ENCODE peak calls at places on chromosomes 6 and 20, in seven cellular contexts. R, S, Q, M, E, V and J are unnamed samples.

GRCh38 chr6:143620461-143620860 is 57.3 kb upstream of the PHACTR2 start:
- DNase-seq in Q (no peak), E (no peak), S (peak; percentile 16), V (no peak), M (peak; percentile 4), R (no peak), J (no peak)

GRCh38 chr6:130222775-130223174 is at the start of gene SAMD3:
- DNase-seq in R (peak; percentile 22), E (no peak), Q (no peak), V (no peak), S (no peak), M (no peak), J (no peak)

GRCh38 chr6:89208551-89208950 is 8.6 kb downstream of the GABRR1 start:
- DNase-seq in R (no peak), E (no peak), M (no peak), S (no peak), Q (no peak), V (no peak), J (no peak)

GRCh38 chr6:160386869-160387518 is 38.8 kb downstream of the SLC22A3 start:
- DNase-seq in M (peak; percentile 95), V (no peak), E (no peak), S (no peak), R (no peak), Q (no peak), J (no peak)

GRCh38 chr20:33915726-33916331 is 77.9 kb upstream of the RALY start:
- DNase-seq in S (no peak), R (peak; percentile 39), E (peak; percentile 30), V (no peak), Q (peak; percentile 70), M (peak; percentile 43), J (no peak)

GRCh38 chr6:132131777-132132176 is 180.6 kb upstream of the CCN2 start:
- DNase-seq in V (no peak), Q (no peak), M (peak; percentile 99), R (no peak), S (peak; percentile 95), E (peak; percentile 16), J (no peak)

GRCh38 chr20:10935658-10936057 is 261.9 kb upstream of the JAG1 start:
- DNase-seq in Q (no peak), E (no peak), S (no peak), M (no peak), R (no peak), V (no peak), J (no peak)

GRCh38 chr6:80098392-80098791 is 8.1 kb upstream of the BCKDHB start:
- DNase-seq in E (no peak), M (no peak), V (no peak), Q (no peak), R (no peak), S (no peak), J (no peak)

GRCh38 chr6:138087549-138087948 is 19.7 kb downstream of the PERP start:
- DNase-seq in V (no peak), R (no peak), S (no peak), E (no peak), M (peak; percentile 79), Q (no peak), J (no peak)

GRCh38 chr6:153058291-153058690 is 55.8 kb upstream of the MTRF1L start:
- DNase-seq in Q (no peak), M (peak; percentile 70), S (peak; percentile 40), E (no peak), R (no peak), V (no peak), J (no peak)

GRCh38 chr6:52403627-52404026 is 16.5 kb upstream of the EFHC1 start:
- DNase-seq in E (peak; percentile 38), S (no peak), M (peak; percentile 57), V (no peak), R (no peak), Q (no peak), J (no peak)

GRCh38 chr6:107991061-107991460 is 33.1 kb upstream of the SEC63 start:
- DNase-seq in R (no peak), S (no peak), V (no peak), M (peak; percentile 70), E (no peak), Q (no peak), J (no peak)

GRCh38 chr20:17059465-17059864 is 167.4 kb upstream of the PCSK2 start:
- DNase-seq in Q (no peak), V (no peak), M (peak; percentile 8), E (no peak), R (no peak), S (no peak), J (no peak)

GRCh38 chr6:127941228-127941627 is 40.4 kb upstream of the THEMIS start:
- DNase-seq in S (no peak), M (no peak), R (no peak), E (no peak), V (no peak), Q (no peak), J (no peak)

GRCh38 chr6:5866547-5867051 is 140.1 kb downstream of the NRN1 start:
- DNase-seq in R (no peak), Q (no peak), S (peak; percentile 31), E (no peak), V (no peak), M (peak; percentile 77), J (no peak)

GRCh38 chr6:135014353-135014832 is 40.2 kb downstream of the HBS1L start:
- DNase-seq in V (peak; percentile 77), M (no peak), Q (no peak), S (no peak), R (no peak), E (no peak), J (no peak)

GRCh38 chr20:61888101-61888865 is 177.4 kb downstream of the TAF4 start:
- DNase-seq in V (no peak), Q (no peak), S (no peak), R (no peak), E (peak; percentile 7), M (no peak), J (no peak)

GRCh38 chr20:6709865-6710595 is 57.5 kb upstream of the BMP2 start:
- DNase-seq in E (no peak), Q (no peak), M (no peak), S (no peak), V (no peak), R (no peak), J (no peak)

GRCh38 chr20:57874141-57874540 is 164.3 kb upstream of the PMEPA1 start:
- DNase-seq in E (no peak), S (no peak), V (no peak), M (no peak), Q (no peak), R (no peak), J (peak; percentile 0)

GRCh38 chr6:112232845-112233256 is 21.5 kb downstream of the LAMA4 start:
- DNase-seq in S (no peak), R (no peak), M (no peak), Q (no peak), V (no peak), E (no peak), J (no peak)

GRCh38 chr6:142537612-142538478 is 236.0 kb downstream of the ADGRG6 start:
- DNase-seq in E (no peak), M (peak; percentile 48), R (no peak), S (no peak), Q (no peak), V (no peak), J (no peak)

GRCh38 chr20:16222859-16223411 is 350.3 kb downstream of the KIF16B start:
- DNase-seq in E (no peak), M (no peak), Q (no peak), V (no peak), R (no peak), S (no peak), J (no peak)

DNA sequence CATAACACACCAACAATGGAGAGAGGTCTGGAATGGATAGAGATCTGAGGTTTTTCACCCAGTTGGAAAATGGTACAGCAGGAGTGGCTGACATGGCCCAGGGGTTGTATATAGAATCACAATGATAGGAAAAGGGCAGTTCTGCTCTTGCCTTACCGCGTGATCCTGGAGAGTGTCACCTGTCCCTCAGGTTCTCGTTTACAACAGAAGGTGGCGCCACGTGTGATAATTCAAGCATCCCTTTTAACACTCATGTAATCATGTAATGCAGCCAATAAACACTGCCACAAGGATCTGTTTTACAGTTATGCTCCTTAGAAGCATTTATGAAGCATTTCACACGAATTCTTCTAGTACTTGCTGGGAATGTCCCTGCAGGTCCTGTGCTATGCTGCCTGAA is 12.9 kb upstream of the WFDC2 start:
- DNase-seq in Q (no peak), E (no peak), V (no peak), S (no peak), M (peak; percentile 64), R (no peak), J (no peak)
- TF ChIP-seq CTCF in Q (peak; percentile 26), E (peak; percentile 37), V (peak; percentile 35), S (no peak), M (peak; percentile 51), R (peak; percentile 27), J (peak; percentile 16)

GRCh38 chr6:28542440-28543293 is 17.0 kb downstream of the GPX5 start:
- DNase-seq in E (no peak), S (peak; percentile 80), R (peak; percentile 37), Q (peak; percentile 82), M (peak; percentile 83), V (peak; percentile 64), J (peak; percentile 82)
- TF ChIP-seq CTCF in E (no peak), S (peak; percentile 24), R (no peak), Q (peak; percentile 35), M (peak; percentile 72), V (peak; percentile 72), J (peak; percentile 66)

GRCh38 chr20:21516180-21516567 is 2.3 kb upstream of the NKX2-2 start:
- DNase-seq in E (no peak), M (no peak), S (no peak), R (no peak), V (no peak), Q (no peak), J (no peak)
- TF ChIP-seq CTCF in E (no peak), M (no peak), S (no peak), R (no peak), V (no peak), Q (no peak), J (no peak)

GRCh38 chr20:49519777-49520359 is 37.4 kb upstream of the KCNB1 start:
- DNase-seq in R (no peak), V (no peak), Q (no peak), E (no peak), M (no peak), S (no peak), J (no peak)

GRCh38 chr20:49523767-49524360 is 41.4 kb upstream of the KCNB1 start:
- DNase-seq in R (no peak), V (no peak), Q (no peak), E (no peak), S (no peak), M (no peak), J (no peak)

GRCh38 chr20:49518576-49518975 is 36.1 kb upstream of the KCNB1 start:
- DNase-seq in E (no peak), M (no peak), Q (no peak), R (no peak), V (no peak), S (no peak), J (no peak)

GRCh38 chr20:49519212-49519712 is 36.8 kb upstream of the KCNB1 start:
- DNase-seq in E (no peak), V (no peak), Q (no peak), R (no peak), S (no peak), M (no peak), J (no peak)

GRCh38 chr20:49521356-49521755 is 38.9 kb upstream of the KCNB1 start:
- DNase-seq in V (no peak), Q (no peak), S (no peak), M (no peak), E (no peak), R (no peak), J (no peak)
- TF ChIP-seq CTCF in V (no peak), Q (no peak), S (no peak), M (no peak), E (no peak), R (no peak), J (no peak)